ENCODE peak calls at places on chromosomes 6 and 20, in five cellular contexts. R is K562, W is HepG2, F is HCT116, M is WTC11. G is an unnamed sample.

GRCh38 chr20:4324611-4325238 is 309.4 kb upstream of the RNF24 start:
- DNase-seq in R (no peak), W (no peak), F (no peak), M (no peak), G (peak; percentile 82)

GRCh38 chr6:72530152-72530551 is 91.7 kb upstream of the KCNQ5 start:
- DNase-seq in R (no peak), W (no peak), F (no peak), M (no peak), G (no peak)

GRCh38 chr6:46137387-46137786 is 7.6 kb downstream of the ENPP4 start:
- DNase-seq in R (no peak), W (no peak), F (no peak), M (no peak), G (no peak)

GRCh38 chr20:2741881-2742280 is 49.3 kb downstream of the EBF4 start:
- DNase-seq in R (no peak), W (no peak), F (no peak), M (no peak), G (no peak)

GRCh38 chr6:158706369-158706982 is 56.6 kb downstream of the SYTL3 start:
- DNase-seq in R (peak; percentile 57), W (peak; percentile 52), F (peak; percentile 80), M (peak; percentile 54), G (peak; percentile 45)

GRCh38 chr20:40233401-40233800 is 455.6 kb downstream of the MAFB start:
- DNase-seq in R (no peak), W (no peak), F (no peak), M (no peak), G (peak; percentile 78)

GRCh38 chr20:61385316-61385715 is 133.3 kb downstream of the CDH4 start:
- DNase-seq in R (no peak), W (no peak), F (no peak), M (no peak), G (no peak)

GRCh38 chr6:46174904-46175303 is 4.1 kb upstream of the ENPP5 start:
- DNase-seq in R (no peak), W (no peak), F (no peak), M (no peak), G (no peak)

GRCh38 chr20:53857723-53858236 is 212.6 kb downstream of the BCAS1 start:
- DNase-seq in R (no peak), W (no peak), F (no peak), M (no peak), G (no peak)

GRCh38 chr20:59020938-59021551 is 1.8 kb downstream of the TUBB1 start:
- DNase-seq in R (peak; percentile 58), W (no peak), F (no peak), M (no peak), G (no peak)

GRCh38 chr20:63876489-63877036 is 11.5 kb downstream of the TPD52L2 start:
- DNase-seq in R (no peak), W (no peak), F (no peak), M (no peak), G (no peak)

GRCh38 chr20:38196592-38196991 is 31.5 kb upstream of the TGM2 start:
- DNase-seq in R (peak; percentile 53), W (no peak), F (no peak), M (no peak), G (peak; percentile 98)

GRCh38 chr6:101445527-101445926 is 52.0 kb downstream of the GRIK2 start:
- DNase-seq in R (no peak), W (peak; percentile 1), F (no peak), M (no peak), G (no peak)

GRCh38 chr6:158332237-158332636 is 20.0 kb downstream of the TULP4 start:
- DNase-seq in R (no peak), W (peak; percentile 64), F (no peak), M (no peak), G (no peak)

GRCh38 chr6:30942338-30943060 is 1.7 kb downstream of the MUCL3 start:
- DNase-seq in R (peak; percentile 91), W (peak; percentile 86), F (peak; percentile 83), M (peak; percentile 98), G (no peak)

GRCh38 chr20:30484009-30484748 is 773.3 kb upstream of the DEFB115 start:
- DNase-seq in R (no peak), W (no peak), F (no peak), M (no peak), G (no peak)

GRCh38 chr20:20450461-20451027 is 82.6 kb downstream of the INSM1 start:
- DNase-seq in R (no peak), W (no peak), F (no peak), M (no peak), G (no peak)

GRCh38 chr20:18767676-18768075 is 45.9 kb upstream of the SCP2D1 start:
- DNase-seq in R (no peak), W (no peak), F (no peak), M (no peak), G (no peak)

GRCh38 chr6:38322123-38322522 is 317.6 kb downstream of the BTBD9 start:
- DNase-seq in R (no peak), W (no peak), F (no peak), M (no peak), G (no peak)

GRCh38 chr6:126307859-126308258 is 32.1 kb upstream of the CENPW start:
- DNase-seq in R (no peak), W (no peak), F (no peak), M (no peak), G (no peak)

GRCh38 chr6:46490425-46491200 is 636 bp downstream of the RCAN2 start:
- DNase-seq in R (peak; percentile 35), W (no peak), F (no peak), M (peak; percentile 74), G (no peak)

GRCh38 chr6:15480546-15480945 is 182.3 kb downstream of the DTNBP1 start:
- DNase-seq in R (no peak), W (no peak), F (no peak), M (no peak), G (peak; percentile 38)

GRCh38 chr6:163457637-163458561 is 43.4 kb downstream of the QKI start:
- DNase-seq in R (no peak), W (peak; percentile 23), F (no peak), M (no peak), G (peak; percentile 68)

GRCh38 chr20:6045566-6045965 is 8.3 kb downstream of the LRRN4 start:
- DNase-seq in R (no peak), W (no peak), F (no peak), M (no peak), G (peak; percentile 25)

GRCh38 chr6:136551103-136551502 is 881 bp upstream of the MAP7 start:
- DNase-seq in R (no peak), W (no peak), F (no peak), M (no peak), G (no peak)

GRCh38 chr6:73803562-73804221 is 107.7 kb downstream of the CD109 start:
- DNase-seq in R (peak; percentile 14), W (peak; percentile 35), F (peak; percentile 32), M (peak; percentile 68), G (peak; percentile 49)

GRCh38 chr6:163405412-163406309 is 8.9 kb upstream of the QKI start:
- DNase-seq in R (no peak), W (peak; percentile 50), F (no peak), M (no peak), G (peak; percentile 83)

GRCh38 chr6:112701201-112701600 is 354.1 kb downstream of the RFPL4B start:
- DNase-seq in R (no peak), W (no peak), F (no peak), M (no peak), G (no peak)

GRCh38 chr6:31569861-31570536 is 2.1 kb upstream of the LTA start:
- DNase-seq in R (no peak), W (no peak), F (no peak), M (no peak), G (no peak)

GRCh38 chr6:52317841-52318581 is 33.5 kb upstream of the MCM3 start:
- DNase-seq in R (no peak), W (peak; percentile 63), F (no peak), M (no peak), G (peak; percentile 76)
- TF ChIP-seq MAX in R (no peak), W (peak; percentile 15), F (no peak), M (no peak), G (no peak)

DNA sequence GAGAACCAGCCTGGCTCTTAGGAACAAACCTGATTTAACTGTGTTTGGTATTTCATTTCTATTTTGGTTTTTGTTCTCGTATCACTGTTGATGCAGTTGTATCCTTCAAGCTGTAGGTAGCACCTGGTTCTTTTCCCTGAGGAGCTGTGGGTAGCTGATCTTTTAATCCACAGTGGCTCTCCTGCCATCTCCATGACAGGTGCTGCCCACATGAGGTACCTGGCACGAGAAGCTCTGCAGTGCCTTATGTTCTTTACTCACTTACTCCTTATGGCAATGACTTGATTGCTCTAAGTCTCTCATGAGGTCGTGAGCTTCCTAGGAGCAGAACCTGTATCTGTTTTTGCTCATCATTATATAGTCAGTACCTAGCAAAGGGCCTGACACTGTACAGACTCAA is 74.3 kb upstream of the EMILIN3 start:
- DNase-seq in R (no peak), W (no peak), F (no peak), M (no peak), G (no peak)
- TF ChIP-seq MAX in R (no peak), W (no peak), F (no peak), M (no peak), G (no peak)

DNA sequence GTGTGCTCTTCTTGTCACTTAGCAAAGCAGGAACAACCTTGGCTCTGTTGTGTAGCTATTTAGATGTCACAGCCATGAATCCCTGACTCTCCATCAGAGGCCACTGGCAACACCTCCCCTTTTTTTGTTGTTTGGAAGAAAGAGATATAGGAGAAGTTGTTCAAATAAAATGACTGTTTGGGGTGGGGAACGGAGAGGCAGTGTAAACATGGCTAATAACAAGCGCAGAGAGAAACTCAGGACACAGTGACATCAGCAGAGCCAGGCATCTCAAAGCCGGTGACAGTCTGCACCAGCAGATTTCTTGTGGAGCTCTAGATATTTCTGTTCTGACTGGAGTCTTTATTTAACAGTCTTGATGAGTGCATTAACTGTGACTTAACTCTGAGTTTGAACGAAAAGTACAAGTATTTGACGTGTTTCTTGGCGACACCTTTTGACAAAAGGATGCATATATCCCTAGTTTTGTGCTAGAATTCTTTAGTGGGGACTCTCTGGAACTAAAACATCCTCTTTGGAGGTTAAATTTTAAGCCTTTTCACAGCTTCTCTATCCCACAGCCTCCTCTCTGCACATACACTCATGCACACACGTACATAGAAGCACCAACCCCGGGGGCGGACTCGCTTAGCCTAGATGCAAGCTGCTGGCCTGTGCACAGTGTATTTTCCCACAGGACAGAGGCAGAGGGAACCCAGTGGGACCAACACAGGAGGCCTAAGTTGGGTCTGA is 53.8 kb downstream of the ADAT2 start:
- DNase-seq in R (no peak), W (peak; percentile 93), F (no peak), M (no peak), G (no peak)
- TF ChIP-seq MAX in R (no peak), W (no peak), F (no peak), M (no peak), G (no peak)

DNA sequence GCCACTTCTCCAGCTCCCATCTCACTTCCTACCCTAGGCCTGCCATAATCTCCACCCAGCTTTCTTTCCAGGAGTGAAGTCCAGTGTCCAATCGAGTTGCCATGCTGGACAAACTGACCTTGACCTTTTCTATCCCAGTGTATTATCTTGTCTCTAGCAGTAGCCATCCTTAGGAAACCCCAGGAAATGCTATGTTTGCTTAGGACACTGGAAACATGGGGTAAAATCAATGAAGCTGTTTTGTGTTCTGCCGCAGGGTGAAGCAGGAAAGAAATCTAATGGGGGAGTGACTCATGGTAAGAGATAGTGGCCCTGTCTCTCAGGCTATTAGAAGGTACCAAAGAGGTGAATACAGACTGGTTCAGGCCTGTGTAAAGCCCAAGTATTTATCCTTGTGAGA is 1110.1 kb upstream of the FLRT3 start:
- DNase-seq in R (no peak), W (no peak), F (no peak), M (no peak), G (no peak)
- TF ChIP-seq MAX in R (no peak), W (no peak), F (no peak), M (no peak), G (no peak)

GRCh38 chr6:21935561-21936028 is 342.0 kb downstream of the SOX4 start:
- DNase-seq in R (peak; percentile 40), W (peak; percentile 36), F (peak; percentile 27), M (peak; percentile 71), G (peak; percentile 58)
- TF ChIP-seq MAX in R (no peak), W (no peak), F (no peak), M (no peak), G (no peak)

G was measured in NB4.